ENCODE peak calls at places on chromosomes 3 and 15, in six cellular contexts. I is uterus, C is upper lobe of right lung, G is A673, Q is fibroblast of lung, K is SJSA1. O is an unnamed sample. For H3K4me1, the result is how much of the 10 kb centered on the place peaks cover.

GRCh38 chr15:72838311-72838731 is 54.8 kb upstream of the ADPGK start:
- DNase-seq in Q (peak), I (no peak), G (no peak), K (no peak), C (no peak), O (no peak)

GRCh38 chr15:58380280-58380945 is 51.4 kb upstream of the LIPC start:
- DNase-seq in K (no peak), C (no peak), Q (no peak), G (no peak), I (no peak), O (no peak)

GRCh38 chr15:40746916-40747418 is 8.1 kb downstream of the RMDN3 start:
- DNase-seq in I (no peak), G (peak), Q (peak), K (no peak), C (no peak), O (no peak)

GRCh38 chr15:74127954-74128784 is 2.2 kb upstream of the ISLR2 start:
- DNase-seq in C (no peak), G (peak), Q (peak), I (no peak), K (peak), O (no peak)

GRCh38 chr3:24502690-24503089 is 8.0 kb upstream of the THRB start:
- DNase-seq in G (no peak), C (no peak), K (no peak), Q (no peak), I (no peak), O (no peak)

GRCh38 chr15:48202068-48202467 is 4.0 kb upstream of the SLC12A1 start:
- DNase-seq in C (no peak), Q (no peak), I (no peak), K (no peak), G (no peak), O (no peak)

GRCh38 chr3:178771511-178771910 is 235.3 kb downstream of the KCNMB2 start:
- DNase-seq in K (no peak), Q (no peak), I (no peak), G (no peak), C (no peak), O (no peak)

GRCh38 chr3:57257678-57258077 is 30.1 kb downstream of the APPL1 start:
- DNase-seq in G (no peak), I (no peak), Q (no peak), K (no peak), C (no peak), O (no peak)

GRCh38 chr15:39625856-39626255 is 45.0 kb downstream of the THBS1 start:
- DNase-seq in Q (peak), C (no peak), G (no peak), K (no peak), I (no peak), O (no peak)

GRCh38 chr15:70243686-70244540 is 146.2 kb upstream of the TLE3 start:
- DNase-seq in C (no peak), Q (no peak), K (no peak), G (no peak), I (no peak), O (no peak)

GRCh38 chr3:42557849-42558248 is 23.9 kb downstream of the SEC22C start:
- DNase-seq in C (no peak), K (no peak), G (no peak), Q (no peak), I (no peak), O (no peak)

GRCh38 chr15:61908241-61908640 is 152.0 kb downstream of the VPS13C start:
- DNase-seq in Q (no peak), K (no peak), C (no peak), G (no peak), I (no peak), O (no peak)
- H3K4me1 ChIP-seq in Q (under half), K (under half), C (under half), G (under half), I (under half), O (under half)

DNA sequence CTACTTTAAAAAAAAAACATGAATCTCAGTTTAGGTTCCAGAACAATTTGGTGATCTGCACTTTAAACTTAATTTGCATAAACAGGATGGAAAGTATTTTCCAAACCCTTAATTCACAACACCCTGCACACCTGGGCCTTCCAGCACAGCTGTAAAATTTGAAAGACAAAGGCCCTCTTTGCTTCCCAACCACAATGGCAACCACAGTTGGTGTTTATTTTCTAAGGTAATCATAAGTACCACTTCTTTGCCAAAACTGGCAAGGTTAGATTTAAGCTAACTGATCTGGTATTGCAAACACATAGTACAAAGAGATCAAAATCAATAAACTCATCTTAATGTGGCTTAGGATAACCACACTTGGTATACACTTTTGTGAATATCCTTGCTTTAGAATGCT is 4.1 kb downstream of the LRIG1 start:
- DNase-seq in Q (no peak), C (no peak), K (no peak), G (no peak), I (no peak), O (peak)
- H3K4me1 ChIP-seq in Q (under half), C (half or more), K (under half), G (under half), I (under half), O (half or more)

GRCh38 chr15:45642203-45642932 is 7.5 kb downstream of the SQOR start:
- DNase-seq in K (no peak), C (no peak), I (no peak), G (no peak), Q (peak), O (no peak)
- H3K4me1 ChIP-seq in K (under half), C (half or more), I (under half), G (under half), Q (under half), O (under half)

DNA sequence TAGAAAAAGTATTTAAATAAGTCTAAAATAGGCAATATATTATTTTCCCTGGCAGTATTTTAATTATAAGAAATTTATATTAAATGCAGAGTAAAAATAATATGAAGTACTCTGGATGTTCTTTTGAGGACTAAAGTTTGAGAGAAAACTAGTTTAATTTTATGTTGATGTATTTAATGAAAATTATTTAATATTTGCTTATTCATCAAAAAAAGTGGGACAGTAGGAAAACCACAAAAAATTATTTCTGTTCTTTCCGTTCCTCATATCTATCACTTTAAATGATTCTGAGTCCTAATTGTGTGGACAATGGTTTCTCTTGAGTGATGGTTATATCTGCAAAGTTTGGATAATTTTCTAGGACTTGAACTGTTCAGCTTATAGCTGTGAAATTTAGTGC is 147.2 kb upstream of the TNIK start:
- DNase-seq in I (no peak), G (no peak), Q (no peak), C (no peak), K (no peak), O (no peak)
- H3K4me1 ChIP-seq in I (under half), G (under half), Q (under half), C (under half), K (under half), O (under half)

GRCh38 chr15:52067545-52067926 is 45.0 kb downstream of the BCL2L10 start:
- DNase-seq in C (no peak), G (no peak), K (no peak), Q (no peak), I (no peak), O (no peak)
- H3K4me1 ChIP-seq in C (under half), G (under half), K (under half), Q (under half), I (under half), O (under half)

GRCh38 chr15:59591372-59591771 is 20.2 kb upstream of the GCNT3 start:
- DNase-seq in G (no peak), C (no peak), I (no peak), Q (no peak), K (no peak), O (no peak)

GRCh38 chr15:59594991-59595390 is 16.6 kb upstream of the GCNT3 start:
- DNase-seq in Q (no peak), C (no peak), I (no peak), G (no peak), K (no peak), O (no peak)

GRCh38 chr15:59595434-59595915 is 16.1 kb upstream of the GCNT3 start:
- DNase-seq in C (no peak), K (no peak), Q (no peak), G (no peak), I (no peak), O (no peak)

GRCh38 chr15:59594493-59594942 is 17.1 kb upstream of the GCNT3 start:
- DNase-seq in K (no peak), I (no peak), G (no peak), Q (peak), C (no peak), O (no peak)

GRCh38 chr15:59596640-59597039 is 14.9 kb upstream of the GCNT3 start:
- DNase-seq in G (no peak), C (no peak), I (no peak), K (no peak), Q (no peak), O (no peak)
- H3K4me1 ChIP-seq in G (under half), C (under half), I (under half), K (under half), Q (under half), O (under half)